ENCODE peak calls at places on chromosomes 12 and 14, in five cellular contexts. F, P, Q, V and Z are unnamed samples.

GRCh38 chr12:42625611-42626010 is 36.1 kb upstream of the PRICKLE1 start:
- DNase-seq in P (peak), Q (no peak), F (peak), V (no peak), Z (no peak)

GRCh38 chr14:92897922-92898599 is 24.9 kb upstream of the CHGA start:
- DNase-seq in P (no peak), V (no peak), Q (no peak), F (no peak), Z (no peak)

GRCh38 chr12:25615119-25615518 is 62.0 kb upstream of the LMNTD1 start:
- DNase-seq in Q (peak), P (no peak), V (no peak), F (peak), Z (no peak)

GRCh38 chr14:87018294-87018693 is 974.7 kb downstream of the GALC start:
- DNase-seq in P (no peak), F (no peak), V (no peak), Q (peak), Z (no peak)

GRCh38 chr14:32203928-32204357 is 874 bp upstream of the RNU6-8 start:
- DNase-seq in F (no peak), P (peak), Q (no peak), V (peak), Z (no peak)

GRCh38 chr12:48296586-48297396 is 53.9 kb downstream of the ZNF641 start:
- DNase-seq in P (peak), Q (peak), V (no peak), F (peak), Z (no peak)

GRCh38 chr12:101018540-101018939 is 191.5 kb downstream of the SLC5A8 start:
- DNase-seq in Q (peak), V (peak), P (no peak), F (no peak), Z (no peak)

GRCh38 chr14:53807580-53807979 is 149.0 kb downstream of the BMP4 start:
- DNase-seq in F (no peak), V (peak), Q (no peak), P (no peak), Z (no peak)

GRCh38 chr12:132143328-132144071 is 619 bp downstream of the DDX51 start:
- DNase-seq in V (no peak), Q (no peak), P (peak), F (no peak), Z (no peak)

GRCh38 chr12:113056631-113057488 is at the start of gene DTX1:
- DNase-seq in V (no peak), P (peak), Q (no peak), F (no peak), Z (no peak)

GRCh38 chr12:65362231-65362630 is 83.7 kb downstream of the MSRB3 start:
- DNase-seq in P (no peak), F (no peak), Q (peak), V (no peak), Z (no peak)

GRCh38 chr12:14216405-14217294 is 148.8 kb upstream of the ATF7IP start:
- DNase-seq in Q (peak), V (no peak), F (no peak), P (no peak), Z (no peak)

GRCh38 chr12:12372946-12373722 is 16.3 kb downstream of the BORCS5 start:
- DNase-seq in F (no peak), V (peak), Q (no peak), P (no peak), Z (no peak)

GRCh38 chr14:20748439-20748838 is 2.8 kb downstream of the EDDM3A start:
- DNase-seq in Q (no peak), V (no peak), F (no peak), P (no peak), Z (no peak)

GRCh38 chr12:123126294-123127144 is 24.4 kb downstream of the PITPNM2 start:
- DNase-seq in P (no peak), Q (peak), F (peak), V (peak), Z (no peak)
- TF ChIP-seq MXI1 in P (no peak), Q (no peak), F (no peak), V (peak), Z (no peak)

DNA sequence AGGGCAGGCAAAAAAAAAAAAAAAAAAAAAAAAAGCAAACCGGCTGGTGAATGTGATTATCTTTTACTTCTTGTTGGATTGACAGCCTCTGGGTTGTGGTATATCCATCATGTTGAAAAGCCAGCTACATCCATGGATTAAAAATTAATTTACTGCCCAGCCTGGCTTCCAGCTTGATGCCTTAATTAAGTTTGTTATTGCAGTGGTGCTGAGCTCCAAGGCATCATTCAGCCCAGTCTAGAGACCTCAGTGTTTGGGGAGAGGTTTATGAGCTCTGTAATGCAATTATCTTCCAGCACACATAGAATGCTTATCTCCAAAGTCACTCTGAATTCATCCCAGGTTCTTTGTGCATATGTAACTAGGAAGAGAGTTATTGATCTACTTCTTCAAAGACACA is 114.8 kb downstream of the RIMBP2 start:
- DNase-seq in Q (no peak), V (no peak), F (no peak), P (peak), Z (no peak)
- TF ChIP-seq MXI1 in Q (no peak), V (no peak), F (no peak), P (peak), Z (no peak)

DNA sequence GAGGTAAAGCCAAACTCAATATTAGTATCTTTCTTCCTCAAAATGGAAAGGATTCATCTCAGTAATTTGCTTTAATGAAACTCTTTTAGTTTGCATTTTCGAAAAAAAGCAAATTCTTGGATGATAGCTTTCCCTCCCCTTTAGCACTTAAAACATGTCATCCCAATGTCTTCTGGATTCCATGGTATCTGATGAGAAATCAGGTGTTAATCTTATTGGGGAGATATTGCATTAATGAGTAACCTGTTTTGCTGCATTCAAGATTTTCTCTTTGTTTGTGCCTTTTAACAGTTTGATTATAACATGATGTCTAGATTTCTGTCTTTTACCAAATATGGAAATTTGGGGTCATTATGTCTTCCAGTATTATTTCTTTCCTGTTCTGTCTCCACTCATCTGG is 405.1 kb upstream of the FOXG1 start:
- DNase-seq in Q (no peak), P (no peak), V (no peak), F (no peak), Z (no peak)
- TF ChIP-seq MXI1 in Q (no peak), P (no peak), V (no peak), F (no peak), Z (no peak)

GRCh38 chr14:105268736-105269354 is 20.5 kb downstream of the BTBD6 start:
- DNase-seq in F (no peak), V (no peak), P (no peak), Q (no peak), Z (no peak)
- TF ChIP-seq MXI1 in F (no peak), V (no peak), P (no peak), Q (no peak), Z (no peak)

DNA sequence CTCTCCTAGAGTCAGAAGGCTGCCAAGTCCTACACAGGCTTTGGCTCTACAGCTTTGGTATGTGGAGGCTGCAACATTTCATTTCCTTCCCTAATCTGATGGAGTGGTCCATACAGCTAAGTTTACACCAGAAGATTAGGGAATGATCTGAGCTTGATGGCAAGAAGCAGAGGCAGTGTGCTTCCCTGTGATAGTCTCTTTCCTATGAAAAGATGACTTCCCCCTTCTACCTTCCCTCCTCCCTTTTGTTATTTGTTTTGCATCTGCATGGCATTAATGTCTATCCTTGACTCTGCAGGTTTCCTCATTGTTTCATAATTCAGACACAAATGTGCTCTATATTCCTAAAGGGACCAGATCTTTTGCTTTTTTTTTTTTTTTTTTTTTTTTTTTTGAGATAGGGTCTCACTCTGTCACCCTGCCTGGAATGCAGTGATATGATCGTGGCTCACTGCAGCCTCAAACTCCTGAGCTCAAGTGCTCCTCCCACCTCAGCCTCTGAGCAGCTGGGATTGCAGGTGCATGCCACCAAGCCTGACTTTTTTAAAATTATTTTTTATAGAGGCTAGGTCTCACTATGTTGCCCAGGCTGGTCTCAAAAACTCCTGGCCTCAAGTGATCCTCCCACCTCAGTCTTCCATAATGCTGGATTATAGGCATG is 76.3 kb downstream of the GRIP1 start:
- DNase-seq in Q (no peak), V (no peak), P (no peak), F (no peak), Z (no peak)
- TF ChIP-seq MXI1 in Q (no peak), V (no peak), P (no peak), F (no peak), Z (no peak)

GRCh38 chr14:29905549-29905948 is 22.1 kb downstream of the PRKD1 start:
- DNase-seq in F (no peak), P (no peak), V (no peak), Q (no peak), Z (no peak)
- TF ChIP-seq MXI1 in F (no peak), P (no peak), V (no peak), Q (no peak), Z (no peak)

GRCh38 chr12:111428728-111429175 is 23.0 kb downstream of the SH2B3 start:
- DNase-seq in F (no peak), P (no peak), V (no peak), Q (no peak), Z (no peak)
- TF ChIP-seq MXI1 in F (no peak), P (no peak), V (no peak), Q (no peak), Z (no peak)

GRCh38 chr12:102955926-102956737 is 1.3 kb upstream of the ASCL1 start:
- DNase-seq in Q (no peak), V (no peak), P (peak), F (no peak), Z (no peak)

GRCh38 chr12:102953221-102953620 is 4.3 kb upstream of the ASCL1 start:
- DNase-seq in Q (no peak), F (no peak), P (no peak), V (no peak), Z (no peak)

GRCh38 chr12:102956738-102957338 is 636 bp upstream of the ASCL1 start:
- DNase-seq in Q (no peak), P (no peak), F (no peak), V (no peak), Z (no peak)

GRCh38 chr12:102950950-102951490 is 6.5 kb upstream of the ASCL1 start:
- DNase-seq in Q (no peak), V (no peak), P (no peak), F (no peak), Z (no peak)

DNA sequence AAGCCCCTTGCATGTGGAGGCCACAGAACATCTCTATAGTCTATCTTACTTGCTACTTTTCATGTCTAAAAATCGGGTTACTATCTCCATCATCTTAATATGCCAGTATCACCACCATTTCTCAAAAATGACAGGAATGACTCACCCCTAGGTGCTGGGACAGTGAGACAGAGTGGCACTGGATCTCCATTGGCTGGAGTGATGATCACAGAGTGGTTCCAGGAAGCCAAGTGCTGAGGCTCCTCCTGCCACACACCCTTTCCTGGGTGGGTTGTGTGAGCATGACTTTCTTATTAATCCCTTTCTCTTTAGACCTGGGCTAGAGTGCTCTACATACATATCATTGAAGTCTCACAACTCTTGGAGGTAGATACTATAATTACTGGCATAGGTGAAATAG is 3.3 kb upstream of the ASCL1 start:
- DNase-seq in Q (no peak), V (no peak), P (no peak), F (no peak), Z (no peak)
- TF ChIP-seq MXI1 in Q (no peak), V (no peak), P (no peak), F (no peak), Z (no peak)